ENCODE peak calls at places on chromosomes 6 and 20, in ten cellular contexts. G is brain microvascular endothelial cell, Q is PC-9, H is H9, K is neural progenitor cell, B is kidney, M is adrenal gland, V is fibroblast of lung, R is transverse colon, J is heart left ventricle. W is an unnamed sample.

GRCh38 chr6:26234421-26235239 is 130.4 kb upstream of the BTN3A2 start:
- DNase-seq in G (peak; percentile 75), Q (peak; percentile 66), H (peak; percentile 67), K (peak; percentile 80), B (no peak), M (peak; percentile 67), V (peak; percentile 82), R (peak; percentile 82), J (peak; percentile 43), W (no peak)

GRCh38 chr6:143059616-143060353 is 904 bp upstream of the AIG1 start:
- DNase-seq in G (peak; percentile 44), Q (peak; percentile 64), H (peak; percentile 37), K (no peak), B (no peak), M (peak; percentile 25), V (peak; percentile 94), R (peak; percentile 22), J (no peak), W (no peak)

GRCh38 chr6:119334535-119335264 is 14.9 kb downstream of the MAN1A1 start:
- DNase-seq in G (no peak), Q (no peak), H (no peak), K (no peak), B (no peak), M (no peak), V (no peak), R (no peak), J (no peak), W (no peak)

GRCh38 chr20:61628901-61629300 is 376.8 kb downstream of the CDH4 start:
- DNase-seq in G (no peak), Q (no peak), H (no peak), K (peak; percentile 51), B (peak; percentile 69), M (no peak), V (peak; percentile 25), R (no peak), J (no peak), W (no peak)

GRCh38 chr20:1491281-1491840 is at the start of gene SIRPB2:
- DNase-seq in G (no peak), Q (no peak), H (no peak), K (no peak), B (no peak), M (peak; percentile 59), V (no peak), R (peak; percentile 21), J (peak; percentile 71), W (peak; percentile 7)

GRCh38 chr6:116420341-116420740 is 40.8 kb upstream of the CALHM6 start:
- DNase-seq in G (no peak), Q (no peak), H (no peak), K (no peak), B (no peak), M (no peak), V (no peak), R (no peak), J (no peak), W (no peak)

GRCh38 chr20:39289316-39289715 is 327.2 kb downstream of the DHX35 start:
- DNase-seq in G (no peak), Q (no peak), H (peak; percentile 66), K (peak; percentile 46), B (no peak), M (peak; percentile 25), V (no peak), R (no peak), J (no peak), W (no peak)

GRCh38 chr20:63967330-63968135 is 2.2 kb downstream of the ZNF512B start:
- DNase-seq in G (no peak), Q (no peak), H (no peak), K (no peak), B (no peak), M (no peak), V (no peak), R (peak; percentile 8), J (peak; percentile 36), W (no peak)

GRCh38 chr6:56642366-56643261 is at the start of gene DST:
- DNase-seq in G (peak; percentile 89), Q (peak; percentile 35), H (no peak), K (no peak), B (no peak), M (no peak), V (peak; percentile 96), R (no peak), J (no peak), W (no peak)

GRCh38 chr20:52614036-52614863 is 357.9 kb upstream of the TSHZ2 start:
- DNase-seq in G (no peak), Q (no peak), H (no peak), K (no peak), B (no peak), M (no peak), V (peak; percentile 8), R (no peak), J (no peak), W (no peak)

GRCh38 chr6:14501240-14501639 is 383.7 kb downstream of the CD83 start:
- DNase-seq in G (no peak), Q (no peak), H (no peak), K (peak; percentile 95), B (no peak), M (no peak), V (no peak), R (no peak), J (no peak), W (no peak)

GRCh38 chr20:49790077-49790798 is 22.4 kb upstream of the SLC9A8 start:
- DNase-seq in G (peak; percentile 73), Q (peak; percentile 33), H (no peak), K (no peak), B (peak; percentile 72), M (peak; percentile 80), V (no peak), R (no peak), J (peak; percentile 38), W (no peak)

GRCh38 chr6:133170602-133171001 is 70.6 kb upstream of the EYA4 start:
- DNase-seq in G (no peak), Q (no peak), H (no peak), K (no peak), B (no peak), M (no peak), V (no peak), R (no peak), J (no peak), W (no peak)

GRCh38 chr6:148999501-148999900 is 252.7 kb downstream of the UST start:
- DNase-seq in G (peak; percentile 41), Q (no peak), H (no peak), K (no peak), B (no peak), M (no peak), V (peak; percentile 45), R (no peak), J (no peak), W (no peak)

GRCh38 chr6:81758221-81758620 is 5.7 kb upstream of the TENT5A start:
- DNase-seq in G (no peak), Q (no peak), H (no peak), K (no peak), B (no peak), M (no peak), V (no peak), R (no peak), J (no peak), W (no peak)

GRCh38 chr6:125598422-125598821 is 151.0 kb upstream of the HEY2 start:
- DNase-seq in G (peak; percentile 72), Q (no peak), H (no peak), K (no peak), B (peak; percentile 86), M (peak; percentile 42), V (peak; percentile 39), R (peak; percentile 27), J (peak; percentile 81), W (no peak)

GRCh38 chr6:80181352-80182081 is 75.0 kb downstream of the BCKDHB start:
- DNase-seq in G (no peak), Q (no peak), H (no peak), K (no peak), B (no peak), M (no peak), V (no peak), R (no peak), J (no peak), W (no peak)

GRCh38 chr6:64990652-64991304 is 716.2 kb downstream of the EYS start:
- DNase-seq in G (no peak), Q (no peak), H (no peak), K (no peak), B (no peak), M (no peak), V (no peak), R (no peak), J (no peak), W (no peak)

GRCh38 chr6:112007254-112007653 is 46.6 kb upstream of the CCN6 start:
- DNase-seq in G (no peak), Q (no peak), H (no peak), K (no peak), B (no peak), M (no peak), V (no peak), R (no peak), J (no peak), W (no peak)

GRCh38 chr6:24854077-24854670 is 55.5 kb upstream of the ARMH2 start:
- DNase-seq in G (no peak), Q (no peak), H (no peak), K (no peak), B (no peak), M (no peak), V (no peak), R (no peak), J (no peak), W (no peak)

GRCh38 chr6:11969092-11969491 is 43.0 kb upstream of the HIVEP1 start:
- DNase-seq in G (peak; percentile 47), Q (no peak), H (no peak), K (no peak), B (no peak), M (peak; percentile 48), V (peak; percentile 89), R (no peak), J (no peak), W (no peak)

GRCh38 chr6:30075987-30076311 is 380 bp upstream of the RNF39 start:
- DNase-seq in G (no peak), Q (peak; percentile 96), H (peak; percentile 63), K (no peak), B (peak; percentile 88), M (no peak), V (no peak), R (no peak), J (peak; percentile 23), W (no peak)
- H3K27ac ChIP-seq in G (no peak overlapping the region), Q (peak overlapping the region; percentile 89), H (no peak overlapping the region), K (no peak overlapping the region), B (no peak overlapping the region), M (peak overlapping the region; percentile 64), V (no peak overlapping the region), R (no peak overlapping the region), J (no peak overlapping the region), W (no peak overlapping the region)

GRCh38 chr20:46398963-46399362 is 7.5 kb downstream of the ELMO2 start:
- DNase-seq in G (no peak), Q (no peak), H (no peak), K (no peak), B (no peak), M (no peak), V (no peak), R (no peak), J (no peak), W (no peak)
- H3K27ac ChIP-seq in G (no peak overlapping the region), Q (no peak overlapping the region), H (no peak overlapping the region), K (no peak overlapping the region), B (no peak overlapping the region), M (peak overlapping the region; percentile 85), V (no peak overlapping the region), R (no peak overlapping the region), J (no peak overlapping the region), W (peak overlapping the region; percentile 40)

GRCh38 chr6:157613011-157613522 is 210.0 kb upstream of the SNX9 start:
- DNase-seq in G (peak; percentile 91), Q (peak; percentile 18), H (no peak), K (no peak), B (no peak), M (peak; percentile 57), V (peak; percentile 87), R (no peak), J (no peak), W (no peak)
- H3K27ac ChIP-seq in G (peak overlapping the region; percentile 72), Q (peak overlapping the region; percentile 95), H (no peak overlapping the region), K (no peak overlapping the region), B (no peak overlapping the region), M (peak overlapping the region; percentile 73), V (peak overlapping the region; percentile 70), R (peak overlapping the region; percentile 71), J (no peak overlapping the region), W (no peak overlapping the region)

GRCh38 chr6:90212274-90212673 is 84.4 kb downstream of the BACH2 start:
- DNase-seq in G (no peak), Q (no peak), H (no peak), K (no peak), B (no peak), M (no peak), V (no peak), R (no peak), J (no peak), W (no peak)
- H3K27ac ChIP-seq in G (no peak overlapping the region), Q (no peak overlapping the region), H (no peak overlapping the region), K (no peak overlapping the region), B (no peak overlapping the region), M (no peak overlapping the region), V (no peak overlapping the region), R (no peak overlapping the region), J (no peak overlapping the region), W (no peak overlapping the region)

W was measured in substantia nigra.